ENCODE peak calls at places on chromosomes 16 and 17, in six cellular contexts. H, N, T, S, G and A are unnamed samples.

GRCh38 chr16:35552763-35553162 is 2093.4 kb downstream of the TP53TG3F start:
- DNase-seq in H (no peak), N (no peak), T (no peak), S (no peak), G (no peak), A (no peak)

GRCh38 chr17:48618366-48618896 is 3.3 kb upstream of the HOXB8 start:
- DNase-seq in H (peak; percentile 60), N (peak; percentile 90), T (peak; percentile 93), S (peak; percentile 86), G (peak; percentile 79), A (peak; percentile 59)

GRCh38 chr16:1691956-1692355 is 13.9 kb downstream of the JPT2 start:
- DNase-seq in H (peak; percentile 89), N (no peak), T (no peak), S (no peak), G (peak; percentile 77), A (no peak)

GRCh38 chr16:70018254-70018653 is 67.1 kb downstream of the CLEC18A start:
- DNase-seq in H (peak; percentile 34), N (peak; percentile 68), T (no peak), S (no peak), G (peak; percentile 2), A (no peak)

GRCh38 chr17:48505788-48506187 is 25.0 kb downstream of the HOXB1 start:
- DNase-seq in H (peak; percentile 70), N (peak; percentile 64), T (no peak), S (no peak), G (peak; percentile 89), A (no peak)

GRCh38 chr17:5508855-5509254 is 22.5 kb downstream of the MIS12 start:
- DNase-seq in H (peak; percentile 94), N (peak; percentile 38), T (no peak), S (no peak), G (peak; percentile 79), A (no peak)

GRCh38 chr16:79509221-79509631 is 91.3 kb downstream of the MAF start:
- DNase-seq in H (no peak), N (no peak), T (peak; percentile 76), S (peak; percentile 21), G (no peak), A (peak; percentile 28)

GRCh38 chr17:45264988-45265387 is 3.1 kb upstream of the SPATA32 start:
- DNase-seq in H (no peak), N (no peak), T (no peak), S (no peak), G (no peak), A (no peak)

GRCh38 chr16:66740010-66740409 is 11.4 kb downstream of the DYNC1LI2 start:
- DNase-seq in H (no peak), N (peak; percentile 67), T (no peak), S (no peak), G (peak; percentile 32), A (no peak)

GRCh38 chr16:12017583-12017982 is 41.0 kb downstream of the SNX29 start:
- DNase-seq in H (peak; percentile 38), N (no peak), T (no peak), S (no peak), G (peak; percentile 80), A (no peak)

GRCh38 chr17:19752216-19753048 is 4.3 kb upstream of the ALDH3A1 start:
- DNase-seq in H (no peak), N (no peak), T (peak; percentile 51), S (no peak), G (no peak), A (no peak)

GRCh38 chr16:13988038-13988437 is 68.1 kb downstream of the ERCC4 start:
- DNase-seq in H (no peak), N (no peak), T (no peak), S (no peak), G (no peak), A (no peak)

GRCh38 chr17:43418441-43419374 is 19.9 kb downstream of the ARL4D start:
- DNase-seq in H (peak; percentile 93), N (peak; percentile 35), T (peak; percentile 65), S (no peak), G (peak; percentile 92), A (peak; percentile 87)

GRCh38 chr16:50460538-50461399 is 87.4 kb upstream of the NKD1 start:
- DNase-seq in H (no peak), N (no peak), T (no peak), S (no peak), G (no peak), A (no peak)

GRCh38 chr17:47959825-47960655 is 2.4 kb upstream of the PRR15L start:
- DNase-seq in H (no peak), N (no peak), T (no peak), S (no peak), G (no peak), A (no peak)

GRCh38 chr17:40087903-40088718 is 12.3 kb downstream of the NR1D1 start:
- DNase-seq in H (no peak), N (no peak), T (no peak), S (no peak), G (no peak), A (no peak)

GRCh38 chr17:40091691-40092397 is 8.5 kb downstream of the NR1D1 start:
- DNase-seq in H (no peak), N (no peak), T (peak; percentile 72), S (no peak), G (no peak), A (no peak)

GRCh38 chr17:40092581-40092980 is 7.8 kb downstream of the NR1D1 start:
- DNase-seq in H (no peak), N (no peak), T (no peak), S (peak; percentile 42), G (no peak), A (no peak)

GRCh38 chr17:40089085-40089895 is 11.1 kb downstream of the NR1D1 start:
- DNase-seq in H (no peak), N (no peak), T (no peak), S (no peak), G (no peak), A (no peak)

GRCh38 chr17:40090234-40091111 is 9.9 kb downstream of the NR1D1 start:
- DNase-seq in H (no peak), N (no peak), T (no peak), S (no peak), G (no peak), A (no peak)
- H3K27ac ChIP-seq in H (no peak overlapping the region), N (no peak overlapping the region), T (peak overlapping the region; percentile 99), S (peak overlapping the region; percentile 13), G (no peak overlapping the region), A (peak overlapping the region; percentile 44)

DNA sequence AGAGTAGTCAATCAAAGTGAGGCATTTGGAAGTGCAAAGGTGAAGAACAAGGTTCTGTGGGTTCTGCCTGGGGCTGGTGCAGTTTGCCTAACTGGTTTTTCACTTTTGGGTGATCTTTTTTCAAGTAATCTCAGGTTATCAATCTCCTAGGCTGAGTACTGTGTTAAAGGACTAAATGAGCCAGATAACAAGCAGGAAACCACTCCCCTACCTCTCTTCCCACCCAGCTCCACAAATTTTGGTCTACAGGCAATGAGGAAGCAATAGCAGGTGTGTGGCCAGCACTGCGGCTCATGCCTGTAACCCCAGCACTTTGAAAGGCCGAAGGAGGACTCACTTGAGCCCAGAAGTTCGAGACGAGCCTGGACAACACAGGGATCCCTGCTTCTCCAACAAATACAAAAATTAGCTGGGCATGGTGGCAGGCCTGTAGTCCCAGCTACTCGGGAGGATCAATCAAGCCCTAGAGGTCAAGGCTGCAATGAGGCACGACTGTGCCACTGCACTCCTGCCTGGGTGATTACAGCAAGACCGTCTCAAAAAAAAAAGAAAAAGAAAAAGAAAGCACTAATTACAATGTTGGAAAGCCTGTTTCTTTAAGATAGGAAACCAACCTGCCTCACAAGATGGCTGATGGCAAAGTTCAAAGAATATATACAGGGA is 2.0 kb upstream of the NTAN1 start:
- DNase-seq in H (no peak), N (no peak), T (no peak), S (no peak), G (no peak), A (no peak)
- H3K27ac ChIP-seq in H (no peak overlapping the region), N (no peak overlapping the region), T (no peak overlapping the region), S (no peak overlapping the region), G (no peak overlapping the region), A (no peak overlapping the region)

DNA sequence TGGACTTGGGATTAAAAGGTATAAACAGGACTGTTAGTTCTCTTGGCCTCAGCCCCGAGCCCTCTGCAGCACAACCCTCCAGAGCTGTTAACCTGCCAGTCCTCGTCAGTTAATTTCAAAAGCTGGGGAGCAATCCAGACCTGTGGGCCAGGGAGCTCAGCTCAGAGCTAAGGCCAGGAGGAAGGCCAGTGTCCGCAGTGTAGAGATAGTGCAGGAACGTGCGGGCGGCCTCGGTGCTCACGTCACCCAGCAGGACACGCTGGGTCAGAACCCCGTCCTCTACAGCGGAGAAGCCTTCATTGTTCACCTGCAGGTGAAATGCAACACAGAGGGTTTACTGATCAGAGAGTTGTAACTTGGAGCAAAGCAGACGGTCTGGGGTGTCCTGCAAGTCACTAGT is 15.4 kb upstream of the NLRC3 start:
- DNase-seq in H (no peak), N (no peak), T (no peak), S (no peak), G (no peak), A (no peak)
- H3K27ac ChIP-seq in H (no peak overlapping the region), N (no peak overlapping the region), T (no peak overlapping the region), S (no peak overlapping the region), G (no peak overlapping the region), A (no peak overlapping the region)

DNA sequence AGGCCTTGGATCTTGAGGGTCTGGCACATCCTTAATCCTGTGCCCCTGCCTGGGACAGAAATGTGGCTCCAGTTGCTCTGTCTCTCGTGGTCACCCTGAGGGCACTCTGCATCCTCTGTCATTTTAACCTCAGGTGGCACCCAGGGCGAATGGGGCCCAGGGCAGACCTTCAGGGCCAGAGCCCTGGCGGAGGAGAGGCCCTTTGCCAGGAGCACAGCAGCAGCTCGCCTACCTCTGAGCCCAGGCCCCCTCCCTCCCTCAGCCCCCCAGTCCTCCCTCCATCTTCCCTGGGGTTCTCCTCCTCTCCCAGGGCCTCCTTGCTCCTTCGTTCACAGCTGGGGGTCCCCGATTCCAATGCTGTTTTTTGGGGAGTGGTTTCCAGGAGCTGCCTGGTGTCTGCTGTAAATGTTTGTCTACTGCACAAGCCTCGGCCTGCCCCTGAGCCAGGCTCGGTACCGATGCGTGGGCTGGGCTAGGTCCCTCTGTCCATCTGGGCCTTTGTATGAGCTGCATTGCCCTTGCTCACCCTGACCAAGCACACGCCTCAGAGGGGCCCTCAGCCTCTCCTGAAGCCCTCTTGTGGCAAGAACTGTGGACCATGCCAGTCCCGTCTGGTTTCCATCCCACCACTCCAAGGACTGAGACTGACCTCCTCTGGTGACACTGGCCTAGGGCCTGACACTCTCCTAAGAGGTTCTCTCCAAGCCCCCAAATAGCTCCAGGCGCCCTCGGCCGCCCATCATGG is 4.0 kb upstream of the ADGRG3 start:
- DNase-seq in H (no peak), N (peak; percentile 36), T (no peak), S (no peak), G (no peak), A (no peak)
- H3K27ac ChIP-seq in H (no peak overlapping the region), N (no peak overlapping the region), T (no peak overlapping the region), S (no peak overlapping the region), G (no peak overlapping the region), A (no peak overlapping the region)

DNA sequence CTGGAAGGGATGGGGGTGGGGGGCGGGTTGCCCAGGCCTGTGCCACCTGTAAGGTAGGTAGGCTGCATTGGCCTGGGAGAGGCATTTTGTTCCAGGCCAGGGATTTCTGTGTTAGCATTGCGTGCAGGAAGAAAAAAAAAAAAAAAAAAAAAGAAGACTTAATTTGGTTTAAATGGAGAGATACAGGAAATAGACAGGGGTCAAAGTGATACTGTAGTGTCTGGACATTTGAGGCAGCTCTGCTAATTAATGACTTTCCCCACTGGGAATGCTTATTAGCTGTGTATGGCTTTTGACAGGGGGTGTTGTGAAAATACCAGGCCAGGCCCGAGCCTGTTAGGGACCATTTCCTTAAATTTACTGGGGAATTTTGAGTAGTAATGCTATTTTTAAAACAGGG is 927 bp downstream of the MAP2K4 start:
- DNase-seq in H (no peak), N (peak; percentile 3), T (no peak), S (no peak), G (no peak), A (no peak)
- H3K27ac ChIP-seq in H (no peak overlapping the region), N (peak overlapping the region; percentile 100), T (no peak overlapping the region), S (peak overlapping the region; percentile 93), G (peak overlapping the region; percentile 55), A (no peak overlapping the region)